ENCODE peak calls at places on chromosomes 6 and 20, in nine cellular contexts. X is suprapubic skin, D is A549, Y is IMR-90, J is heart left ventricle, Z is adrenal gland, N is spleen, A is uterus, S is HCT116. T is an unnamed sample.

GRCh38 chr6:21201673-21202430 is 391.7 kb upstream of the SOX4 start:
- DNase-seq in X (no peak), D (no peak), Y (no peak), J (no peak), Z (no peak), N (no peak), A (no peak), S (no peak), T (no peak)

GRCh38 chr6:156767603-156768467 is 9.3 kb upstream of the ARID1B start:
- DNase-seq in X (no peak), D (no peak), Y (peak), J (no peak), Z (no peak), N (no peak), A (no peak), S (no peak), T (no peak)

GRCh38 chr6:3421763-3422456 is 34.9 kb downstream of the SLC22A23 start:
- DNase-seq in X (no peak), D (peak), Y (peak), J (no peak), Z (no peak), N (no peak), A (peak), S (no peak), T (no peak)

GRCh38 chr6:117677553-117678131 is 2.4 kb downstream of the NUS1 start:
- DNase-seq in X (no peak), D (no peak), Y (peak), J (no peak), Z (no peak), N (no peak), A (no peak), S (no peak), T (no peak)

GRCh38 chr6:85240787-85241186 is 209.1 kb upstream of the NT5E start:
- DNase-seq in X (no peak), D (no peak), Y (no peak), J (no peak), Z (no peak), N (no peak), A (no peak), S (no peak), T (no peak)

GRCh38 chr6:53926505-53926904 is 131.7 kb downstream of the LRRC1 start:
- DNase-seq in X (no peak), D (no peak), Y (peak), J (no peak), Z (no peak), N (no peak), A (no peak), S (peak), T (no peak)

GRCh38 chr6:53707108-53707897 is 41.7 kb upstream of the KLHL31 start:
- DNase-seq in X (no peak), D (no peak), Y (peak), J (no peak), Z (no peak), N (no peak), A (no peak), S (no peak), T (no peak)

GRCh38 chr6:142478117-142478516 is 176.3 kb downstream of the ADGRG6 start:
- DNase-seq in X (no peak), D (peak), Y (peak), J (no peak), Z (no peak), N (no peak), A (no peak), S (peak), T (no peak)

GRCh38 chr20:47701612-47702011 is 83.7 kb downstream of the SULF2 start:
- DNase-seq in X (no peak), D (no peak), Y (no peak), J (no peak), Z (no peak), N (no peak), A (no peak), S (no peak), T (no peak)

GRCh38 chr6:159838020-159838744 is 38.1 kb downstream of the PNLDC1 start:
- DNase-seq in X (no peak), D (no peak), Y (no peak), J (no peak), Z (no peak), N (no peak), A (no peak), S (no peak), T (no peak)

GRCh38 chr6:13453771-13454251 is 33.6 kb downstream of the GFOD1 start:
- DNase-seq in X (no peak), D (peak), Y (peak), J (no peak), Z (no peak), N (no peak), A (no peak), S (peak), T (no peak)

GRCh38 chr6:39962831-39963230 is 28.6 kb upstream of the MOCS1 start:
- DNase-seq in X (no peak), D (no peak), Y (peak), J (no peak), Z (no peak), N (no peak), A (no peak), S (no peak), T (no peak)

GRCh38 chr6:7051780-7052440 is 55.9 kb upstream of the RREB1 start:
- DNase-seq in X (peak), D (no peak), Y (no peak), J (peak), Z (peak), N (peak), A (peak), S (no peak), T (peak)

GRCh38 chr20:38723069-38723981 is 961 bp upstream of the SLC32A1 start:
- DNase-seq in X (no peak), D (no peak), Y (no peak), J (no peak), Z (no peak), N (no peak), A (no peak), S (no peak), T (no peak)

GRCh38 chr20:64044484-64045247 is 4.8 kb downstream of the SOX18 start:
- DNase-seq in X (no peak), D (peak), Y (peak), J (peak), Z (no peak), N (peak), A (no peak), S (peak), T (no peak)

GRCh38 chr20:40978761-40979160 is 49.9 kb upstream of the TOP1 start:
- DNase-seq in X (no peak), D (no peak), Y (no peak), J (no peak), Z (no peak), N (no peak), A (no peak), S (no peak), T (no peak)

GRCh38 chr20:34874094-34874654 is 1.5 kb upstream of the GGT7 start:
- DNase-seq in X (peak), D (peak), Y (peak), J (peak), Z (peak), N (no peak), A (peak), S (peak), T (peak)

GRCh38 chr20:23765578-23765977 is 14.8 kb upstream of the CST1 start:
- DNase-seq in X (no peak), D (no peak), Y (no peak), J (no peak), Z (no peak), N (no peak), A (no peak), S (no peak), T (no peak)

GRCh38 chr6:44301782-44302564 is 11.2 kb downstream of the AARS2 start:
- DNase-seq in X (no peak), D (no peak), Y (no peak), J (no peak), Z (peak), N (no peak), A (no peak), S (no peak), T (no peak)

GRCh38 chr6:158125271-158125670 is 42.8 kb downstream of the SERAC1 start:
- DNase-seq in X (no peak), D (no peak), Y (no peak), J (no peak), Z (no peak), N (no peak), A (no peak), S (no peak), T (no peak)

GRCh38 chr6:21679761-21680265 is 86.3 kb downstream of the SOX4 start:
- DNase-seq in X (no peak), D (peak), Y (peak), J (no peak), Z (no peak), N (no peak), A (no peak), S (no peak), T (no peak)

GRCh38 chr20:3106658-3107463 is 22.3 kb upstream of the AVP start:
- DNase-seq in X (no peak), D (no peak), Y (no peak), J (no peak), Z (no peak), N (no peak), A (no peak), S (no peak), T (no peak)

GRCh38 chr6:106253731-106254130 is 71.8 kb downstream of the ATG5 start:
- DNase-seq in X (no peak), D (no peak), Y (peak), J (no peak), Z (no peak), N (no peak), A (no peak), S (no peak), T (no peak)

GRCh38 chr6:2507016-2507415 is 243.7 kb downstream of the MYLK4 start:
- DNase-seq in X (no peak), D (no peak), Y (no peak), J (no peak), Z (no peak), N (no peak), A (no peak), S (no peak), T (no peak)

GRCh38 chr20:46993465-46994095 is 98.9 kb downstream of the EYA2 start:
- DNase-seq in X (no peak), D (no peak), Y (no peak), J (no peak), Z (no peak), N (peak), A (no peak), S (no peak), T (no peak)

GRCh38 chr6:30158475-30159025 is 2.5 kb downstream of the TRIM10 start:
- DNase-seq in X (no peak), D (no peak), Y (no peak), J (no peak), Z (no peak), N (no peak), A (no peak), S (no peak), T (no peak)
- TF ChIP-seq POLR2A in X (no peak), D (no peak), Y (no peak), J (no peak), Z (no peak), N (no peak), A (no peak), S (no peak), T (no peak)

GRCh38 chr6:48318670-48319069 is 207.7 kb upstream of the PTCHD4 start:
- DNase-seq in X (no peak), D (no peak), Y (peak), J (no peak), Z (no peak), N (no peak), A (no peak), S (no peak), T (no peak)

GRCh38 chr6:48315051-48315719 is 204.2 kb upstream of the PTCHD4 start:
- DNase-seq in X (no peak), D (no peak), Y (no peak), J (no peak), Z (no peak), N (no peak), A (no peak), S (no peak), T (no peak)

GRCh38 chr6:48311301-48311700 is 200.3 kb upstream of the PTCHD4 start:
- DNase-seq in X (no peak), D (no peak), Y (no peak), J (no peak), Z (no peak), N (no peak), A (no peak), S (no peak), T (no peak)

GRCh38 chr6:48315915-48316314 is 204.9 kb upstream of the PTCHD4 start:
- DNase-seq in X (no peak), D (no peak), Y (no peak), J (no peak), Z (no peak), N (no peak), A (no peak), S (no peak), T (no peak)
- H3K27ac ChIP-seq in X (no peak), D (no peak), Y (no peak), J (no peak), Z (no peak), N (no peak), A (no peak), S (no peak), T (no peak)

DNA sequence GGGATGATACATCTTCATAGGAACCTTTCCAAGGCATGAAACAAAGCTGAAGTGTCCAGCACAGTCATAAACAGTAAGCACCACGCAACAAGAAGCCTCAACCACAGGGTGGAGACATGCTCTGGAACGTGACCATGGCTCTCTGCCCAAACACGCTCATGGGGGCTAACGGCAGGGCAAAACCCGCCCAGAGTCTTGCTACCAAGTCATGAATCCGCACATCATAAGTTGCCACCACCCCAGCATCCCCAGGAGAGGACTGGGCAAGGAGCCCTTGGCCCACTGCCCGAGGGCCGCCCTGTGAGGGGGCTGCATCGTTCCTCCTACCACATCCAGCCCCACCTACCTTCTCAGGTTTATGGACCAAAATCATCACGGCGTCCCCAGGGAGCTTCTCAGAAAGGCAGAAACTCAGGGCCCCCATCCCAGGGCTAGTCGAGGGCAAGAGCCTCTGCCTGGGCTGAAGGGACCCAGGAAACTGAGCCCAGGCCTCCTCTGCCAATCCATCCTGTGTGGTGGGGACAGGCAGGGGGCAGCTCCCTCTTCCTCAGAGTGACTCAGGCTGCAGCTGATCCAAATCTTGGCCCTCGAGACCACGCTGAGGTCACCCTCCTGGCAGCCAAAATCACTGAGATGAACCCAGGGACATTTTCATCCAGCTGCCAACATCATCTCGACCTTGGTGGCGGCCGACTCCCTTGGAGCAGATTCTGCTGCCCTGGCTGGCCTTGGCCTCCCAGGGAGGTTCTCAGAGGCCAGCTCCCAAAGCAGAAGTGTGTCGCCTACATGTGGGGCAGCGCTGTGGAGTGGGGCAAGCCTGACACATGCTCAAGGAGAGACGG is 42.6 kb downstream of the BMP7 start:
- DNase-seq in X (peak), D (no peak), Y (no peak), J (no peak), Z (peak), N (no peak), A (no peak), S (no peak), T (peak)
- TF ChIP-seq CTCF in X (no peak), D (no peak), Y (no peak), J (no peak), Z (no peak), N (no peak), A (no peak), S (no peak), T (no peak)

GRCh38 chr6:26243132-26243531 is 121.9 kb upstream of the BTN3A2 start:
- DNase-seq in X (no peak), D (no peak), Y (no peak), J (no peak), Z (no peak), N (no peak), A (no peak), S (no peak), T (no peak)

GRCh38 chr6:26246057-26246456 is 118.9 kb upstream of the BTN3A2 start:
- DNase-seq in X (no peak), D (no peak), Y (no peak), J (no peak), Z (no peak), N (no peak), A (no peak), S (no peak), T (no peak)

GRCh38 chr6:26246553-26246952 is 118.4 kb upstream of the BTN3A2 start:
- DNase-seq in X (no peak), D (no peak), Y (no peak), J (no peak), Z (no peak), N (no peak), A (no peak), S (no peak), T (no peak)

GRCh38 chr6:26240981-26241770 is 123.8 kb upstream of the BTN3A2 start:
- DNase-seq in X (no peak), D (no peak), Y (peak), J (no peak), Z (peak), N (peak), A (no peak), S (no peak), T (no peak)

DNA sequence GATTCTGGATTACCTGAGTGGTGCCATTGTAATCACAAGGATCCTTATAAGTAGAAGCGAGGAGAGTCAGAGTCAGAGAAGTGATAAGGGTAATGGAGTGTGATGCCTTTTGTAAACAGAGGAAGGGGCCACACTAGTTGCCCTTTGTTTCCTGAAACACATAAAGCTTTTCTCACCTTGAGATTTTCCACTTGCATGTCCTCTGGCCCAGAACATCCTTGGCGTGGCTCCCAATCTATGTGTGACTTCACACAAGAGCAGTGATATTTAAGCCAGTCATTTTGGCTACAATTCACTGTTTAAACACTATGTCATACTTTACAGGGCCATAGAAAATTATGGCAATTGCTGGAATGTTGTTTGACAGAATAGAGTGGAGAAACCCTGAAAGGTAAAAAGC is 121.3 kb upstream of the BTN3A2 start:
- DNase-seq in X (no peak), D (no peak), Y (no peak), J (no peak), Z (no peak), N (no peak), A (no peak), S (no peak), T (no peak)
- TF ChIP-seq POLR2A in X (no peak), D (no peak), Y (no peak), J (no peak), Z (no peak), N (no peak), A (no peak), S (no peak), T (no peak)

GRCh38 chr6:129280719-129281118 is 397.8 kb downstream of the LAMA2 start:
- DNase-seq in X (no peak), D (no peak), Y (no peak), J (no peak), Z (no peak), N (no peak), A (no peak), S (no peak), T (no peak)
- H3K27ac ChIP-seq in X (no peak), D (no peak), Y (no peak), J (no peak), Z (no peak), N (no peak), A (no peak), S (no peak), T (no peak)

GRCh38 chr20:12660918-12661317 is 347.9 kb upstream of the SPTLC3 start:
- DNase-seq in X (no peak), D (no peak), Y (no peak), J (no peak), Z (no peak), N (no peak), A (no peak), S (no peak), T (no peak)
- TF ChIP-seq CTCF in X (no peak), D (no peak), Y (no peak), J (no peak), Z (no peak), N (no peak), A (no peak), S (no peak), T (no peak)

GRCh38 chr6:110898111-110898510 is 23.5 kb downstream of the AMD1 start:
- DNase-seq in X (no peak), D (no peak), Y (no peak), J (no peak), Z (no peak), N (no peak), A (no peak), S (no peak), T (no peak)

GRCh38 chr6:110902091-110902490 is 27.5 kb downstream of the AMD1 start:
- DNase-seq in X (no peak), D (no peak), Y (no peak), J (no peak), Z (no peak), N (no peak), A (no peak), S (no peak), T (no peak)

GRCh38 chr6:110897433-110897832 is 22.8 kb downstream of the AMD1 start:
- DNase-seq in X (no peak), D (peak), Y (peak), J (no peak), Z (no peak), N (no peak), A (no peak), S (no peak), T (no peak)

GRCh38 chr6:110895907-110896608 is 21.5 kb downstream of the AMD1 start:
- DNase-seq in X (no peak), D (no peak), Y (no peak), J (no peak), Z (no peak), N (no peak), A (no peak), S (no peak), T (no peak)

GRCh38 chr6:110900028-110900598 is 25.5 kb downstream of the AMD1 start:
- DNase-seq in X (no peak), D (no peak), Y (no peak), J (no peak), Z (no peak), N (no peak), A (no peak), S (no peak), T (no peak)
- TF ChIP-seq POLR2A in X (no peak), D (no peak), Y (no peak), J (no peak), Z (no peak), N (no peak), A (no peak), S (no peak), T (no peak)

DNA sequence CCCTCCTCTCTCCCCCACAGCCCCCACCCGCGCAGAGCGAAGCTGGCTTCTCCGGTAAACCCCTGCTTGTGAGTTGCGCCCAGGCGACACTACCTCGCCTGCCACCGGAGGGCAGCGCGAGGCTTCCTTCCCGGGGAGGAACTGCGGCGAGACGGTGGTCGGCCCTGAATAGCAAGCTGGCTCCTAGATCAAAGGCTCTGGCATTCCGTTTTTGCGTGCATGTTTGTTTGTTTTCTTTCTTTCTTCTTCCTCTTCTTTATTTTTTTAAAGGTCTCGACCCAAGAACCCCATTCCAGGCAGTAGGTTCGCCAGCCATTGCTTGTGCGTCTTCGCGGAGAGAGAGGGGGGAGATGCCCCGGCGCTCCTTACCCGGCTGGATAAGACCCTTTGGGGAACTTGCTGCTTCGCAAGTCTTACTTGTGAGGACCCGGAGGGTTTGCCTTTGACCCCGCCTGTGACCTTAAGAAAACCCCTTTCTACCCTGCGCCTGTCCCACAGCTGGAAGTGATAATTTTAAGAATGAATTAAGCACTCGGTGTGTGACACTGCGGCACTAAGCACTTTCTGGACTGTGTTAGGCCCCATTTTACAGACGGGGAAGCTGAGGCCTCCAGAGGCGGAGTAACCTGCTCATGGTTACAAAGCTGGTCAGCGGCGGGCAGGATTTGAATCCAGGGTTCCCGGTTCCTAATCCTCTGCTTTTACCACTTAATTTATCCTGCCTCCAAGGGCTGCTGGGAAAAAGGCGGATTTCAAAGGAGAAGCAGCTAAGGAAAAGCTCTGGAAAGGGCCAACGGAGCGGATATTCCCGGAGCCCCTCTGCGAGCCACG is 92.6 kb upstream of the SIRPA start:
- DNase-seq in X (no peak), D (peak), Y (peak), J (peak), Z (peak), N (peak), A (no peak), S (no peak), T (peak)
- H3K27ac ChIP-seq in X (peak), D (peak), Y (peak), J (peak), Z (peak), N (peak), A (no peak), S (no peak), T (peak)

GRCh38 chr20:43988867-43989266 is 74.2 kb downstream of the TOX2 start:
- DNase-seq in X (no peak), D (no peak), Y (peak), J (no peak), Z (no peak), N (no peak), A (no peak), S (no peak), T (no peak)
- TF ChIP-seq CTCF in X (no peak), D (no peak), Y (peak), J (no peak), Z (no peak), N (no peak), A (no peak), S (no peak), T (no peak)